ENCODE peak calls at places on chromosomes 7 and 10, in four cellular contexts. Q is activated naive CD8-positive, alpha-beta T cell treated with anti-CD3 and anti-CD28 coated beads for 36 hours; A is GM13976; M is activated T-helper 1 cell treated with Interleukin-2 at 50 U/mL for 16 hours. P is an unnamed sample.

GRCh38 chr10:99777918-99778716 is 4.3 kb upstream of the ABCC2 start:
- DNase-seq in M (no peak), A (no peak), Q (no peak), P (no peak)

GRCh38 chr7:150514748-150515222 is at the start of gene GIMAP7:
- DNase-seq in A (peak), M (peak), Q (peak), P (no peak)

GRCh38 chr7:2452074-2452507 is 24.1 kb downstream of the GRIFIN start:
- DNase-seq in A (peak), M (no peak), Q (peak), P (peak)

GRCh38 chr7:110407706-110408105 is 683.2 kb upstream of the LRRN3 start:
- DNase-seq in M (no peak), Q (no peak), A (no peak), P (no peak)

GRCh38 chr7:92751902-92752901 is 84.2 kb downstream of the CDK6 start:
- DNase-seq in A (no peak), Q (no peak), M (no peak), P (no peak)

GRCh38 chr10:69911571-69912528 is 110.1 kb downstream of the COL13A1 start:
- DNase-seq in Q (no peak), A (no peak), M (no peak), P (no peak)

GRCh38 chr7:20798081-20798693 is 11.5 kb upstream of the SP8 start:
- DNase-seq in Q (no peak), A (peak), M (no peak), P (peak)

GRCh38 chr7:78226059-78226658 is 427.6 kb downstream of the PHTF2 start:
- DNase-seq in M (no peak), A (no peak), Q (peak), P (no peak)

GRCh38 chr10:131710142-131710861 is 190.5 kb upstream of the PPP2R2D start:
- DNase-seq in A (no peak), Q (no peak), M (no peak), P (no peak)

GRCh38 chr7:148964510-148965267 is 63.6 kb downstream of the PDIA4 start:
- DNase-seq in A (no peak), Q (no peak), M (no peak), P (no peak)

GRCh38 chr10:110600487-110601101 is 33.1 kb downstream of the SMC3 start:
- DNase-seq in Q (no peak), M (no peak), A (no peak), P (no peak)

GRCh38 chr10:59372543-59372942 is 10.2 kb upstream of the FAM13C start:
- DNase-seq in Q (no peak), A (no peak), M (no peak), P (no peak)

GRCh38 chr10:119301397-119301796 is 94.0 kb downstream of the GRK5 start:
- DNase-seq in Q (peak), M (peak), A (no peak), P (peak)

GRCh38 chr7:158821173-158822021 is 7.9 kb downstream of the ESYT2 start:
- DNase-seq in Q (peak), M (no peak), A (no peak), P (no peak)

GRCh38 chr7:22174574-22174953 is 182.4 kb downstream of the RAPGEF5 start:
- DNase-seq in Q (no peak), A (no peak), M (no peak), P (no peak)

P was measured in upper lobe of left lung.